ENCODE peak calls at places on chromosomes 3 and 15, in five cellular contexts. One of them, this sample, is unnamed.
A peak's percentile ranks its signal among the peaks of the same experiment; 100 is the strongest.

GRCh38 chr15:40985541-40986330 is 32.5 kb downstream of the CHAC1 start:
- DNase-seq in stimulated activated CD8-positive, alpha-beta memory T cell treated with anti-CD3 and anti-CD28 coated beads, Interleukin-2, amount 100 ng/mL, for 48 hours: no peak
- DNase-seq in A549: no peak
- DNase-seq in left cardiac atrium: no peak
- DNase-seq in GF-D8: no peak
- DNase-seq in this sample: peak; percentile 66

GRCh38 chr3:59759298-59760169 is 709.7 kb upstream of the CFAP20DC start:
- DNase-seq in stimulated activated CD8-positive, alpha-beta memory T cell treated with anti-CD3 and anti-CD28 coated beads, Interleukin-2, amount 100 ng/mL, for 48 hours: peak; percentile 43
- DNase-seq in A549: no peak
- DNase-seq in left cardiac atrium: no peak
- DNase-seq in GF-D8: no peak
- DNase-seq in this sample: no peak

GRCh38 chr3:69058180-69058946 is 6.2 kb upstream of the TMF1 start:
- DNase-seq in stimulated activated CD8-positive, alpha-beta memory T cell treated with anti-CD3 and anti-CD28 coated beads, Interleukin-2, amount 100 ng/mL, for 48 hours: no peak
- DNase-seq in A549: no peak
- DNase-seq in left cardiac atrium: no peak
- DNase-seq in GF-D8: peak; percentile 69
- DNase-seq in this sample: no peak

GRCh38 chr15:51907136-51907862 is 64.3 kb downstream of the LEO1 start:
- DNase-seq in stimulated activated CD8-positive, alpha-beta memory T cell treated with anti-CD3 and anti-CD28 coated beads, Interleukin-2, amount 100 ng/mL, for 48 hours: peak; percentile 1
- DNase-seq in A549: peak; percentile 69
- DNase-seq in left cardiac atrium: no peak
- DNase-seq in GF-D8: no peak
- DNase-seq in this sample: peak; percentile 10

GRCh38 chr3:129619726-129620162 is 13.3 kb upstream of the PLXND1 start:
- DNase-seq in stimulated activated CD8-positive, alpha-beta memory T cell treated with anti-CD3 and anti-CD28 coated beads, Interleukin-2, amount 100 ng/mL, for 48 hours: no peak
- DNase-seq in A549: no peak
- DNase-seq in left cardiac atrium: no peak
- DNase-seq in GF-D8: no peak
- DNase-seq in this sample: no peak

GRCh38 chr15:75192307-75192706 is 9.4 kb upstream of the C15orf39 start:
- DNase-seq in stimulated activated CD8-positive, alpha-beta memory T cell treated with anti-CD3 and anti-CD28 coated beads, Interleukin-2, amount 100 ng/mL, for 48 hours: no peak
- DNase-seq in A549: no peak
- DNase-seq in left cardiac atrium: no peak
- DNase-seq in GF-D8: no peak
- DNase-seq in this sample: no peak

GRCh38 chr3:30269751-30270445 is 336.5 kb upstream of the TGFBR2 start:
- DNase-seq in stimulated activated CD8-positive, alpha-beta memory T cell treated with anti-CD3 and anti-CD28 coated beads, Interleukin-2, amount 100 ng/mL, for 48 hours: no peak
- DNase-seq in A549: no peak
- DNase-seq in left cardiac atrium: no peak
- DNase-seq in GF-D8: no peak
- DNase-seq in this sample: no peak

GRCh38 chr3:127785711-127786265 is 36.5 kb downstream of the MGLL start:
- DNase-seq in stimulated activated CD8-positive, alpha-beta memory T cell treated with anti-CD3 and anti-CD28 coated beads, Interleukin-2, amount 100 ng/mL, for 48 hours: no peak
- DNase-seq in A549: no peak
- DNase-seq in left cardiac atrium: no peak
- DNase-seq in GF-D8: no peak
- DNase-seq in this sample: no peak

GRCh38 chr3:195227871-195228270 is 43.1 kb downstream of the XXYLT1 start:
- DNase-seq in stimulated activated CD8-positive, alpha-beta memory T cell treated with anti-CD3 and anti-CD28 coated beads, Interleukin-2, amount 100 ng/mL, for 48 hours: no peak
- DNase-seq in A549: no peak
- DNase-seq in left cardiac atrium: no peak
- DNase-seq in GF-D8: no peak
- DNase-seq in this sample: no peak

GRCh38 chr3:79111375-79112052 is 656.3 kb downstream of the ROBO1 start:
- DNase-seq in stimulated activated CD8-positive, alpha-beta memory T cell treated with anti-CD3 and anti-CD28 coated beads, Interleukin-2, amount 100 ng/mL, for 48 hours: no peak
- DNase-seq in A549: no peak
- DNase-seq in left cardiac atrium: no peak
- DNase-seq in GF-D8: no peak
- DNase-seq in this sample: peak; percentile 58

GRCh38 chr3:18234717-18235335 is 190.3 kb downstream of the SATB1 start:
- DNase-seq in stimulated activated CD8-positive, alpha-beta memory T cell treated with anti-CD3 and anti-CD28 coated beads, Interleukin-2, amount 100 ng/mL, for 48 hours: no peak
- DNase-seq in A549: no peak
- DNase-seq in left cardiac atrium: peak; percentile 30
- DNase-seq in GF-D8: no peak
- DNase-seq in this sample: no peak